ENCODE peak calls at places on chromosome 9, in five cellular contexts. One of them, this sample, is unnamed.

GRCh38 chr9:112091805-112092204 is 83.3 kb downstream of the SUSD1 start:
- DNase-seq in spleen: no peak
- DNase-seq in A549: peak
- DNase-seq in uterus: no peak
- DNase-seq in heart left ventricle: no peak
- DNase-seq in this sample: peak

GRCh38 chr9:123069010-123069481 is 35.6 kb downstream of the GPR21 start:
- DNase-seq in spleen: no peak
- DNase-seq in heart left ventricle: no peak
- DNase-seq in uterus: no peak
- DNase-seq in A549: no peak
- DNase-seq in this sample: no peak

GRCh38 chr9:111610149-111610548 is 10.7 kb upstream of the PTGR1 start:
- DNase-seq in heart left ventricle: no peak
- DNase-seq in uterus: no peak
- DNase-seq in spleen: no peak
- DNase-seq in A549: no peak
- DNase-seq in this sample: no peak

GRCh38 chr9:95584176-95584575 is 67.4 kb upstream of the PTCH1 start:
- DNase-seq in A549: no peak
- DNase-seq in heart left ventricle: no peak
- DNase-seq in uterus: no peak
- DNase-seq in spleen: no peak
- DNase-seq in this sample: no peak

GRCh38 chr9:35826071-35826701 is 2.3 kb downstream of the FAM221B start:
- DNase-seq in uterus: no peak
- DNase-seq in heart left ventricle: no peak
- DNase-seq in A549: peak
- DNase-seq in spleen: no peak
- DNase-seq in this sample: peak

GRCh38 chr9:84945878-84946538 is 276.5 kb downstream of the NTRK2 start:
- DNase-seq in uterus: no peak
- DNase-seq in A549: no peak
- DNase-seq in spleen: no peak
- DNase-seq in heart left ventricle: no peak
- DNase-seq in this sample: no peak

GRCh38 chr9:90085633-90086032 is 480.8 kb downstream of the GADD45G start:
- DNase-seq in uterus: no peak
- DNase-seq in heart left ventricle: no peak
- DNase-seq in A549: no peak
- DNase-seq in spleen: no peak
- DNase-seq in this sample: no peak

GRCh38 chr9:15231788-15232635 is 75.0 kb downstream of the TTC39B start:
- DNase-seq in spleen: no peak
- DNase-seq in heart left ventricle: no peak
- DNase-seq in A549: peak
- DNase-seq in uterus: no peak
- DNase-seq in this sample: peak

GRCh38 chr9:120950421-120951388 is 24.1 kb upstream of the TRAF1 start:
- DNase-seq in uterus: no peak
- DNase-seq in spleen: no peak
- DNase-seq in A549: no peak
- DNase-seq in heart left ventricle: no peak
- DNase-seq in this sample: no peak

GRCh38 chr9:137669261-137669672 is 50.5 kb downstream of the EHMT1 start:
- DNase-seq in heart left ventricle: no peak
- DNase-seq in A549: peak
- DNase-seq in uterus: peak
- DNase-seq in spleen: peak
- DNase-seq in this sample: no peak

GRCh38 chr9:89668216-89668867 is 63.5 kb downstream of the GADD45G start:
- DNase-seq in spleen: no peak
- DNase-seq in uterus: no peak
- DNase-seq in heart left ventricle: no peak
- DNase-seq in A549: no peak
- DNase-seq in this sample: peak

GRCh38 chr9:107487521-107488399 is 1.8 kb downstream of the KLF4 start:
- DNase-seq in A549: peak
- DNase-seq in uterus: peak
- DNase-seq in spleen: peak
- DNase-seq in heart left ventricle: peak
- DNase-seq in this sample: peak

GRCh38 chr9:78903581-78903980 is 606.7 kb downstream of the PSAT1 start:
- DNase-seq in spleen: no peak
- DNase-seq in A549: no peak
- DNase-seq in heart left ventricle: no peak
- DNase-seq in uterus: no peak
- DNase-seq in this sample: no peak

GRCh38 chr9:14277202-14277601 is 36.7 kb downstream of the NFIB start:
- DNase-seq in heart left ventricle: no peak
- DNase-seq in uterus: no peak
- DNase-seq in A549: peak
- DNase-seq in spleen: no peak
- DNase-seq in this sample: peak

GRCh38 chr9:38157711-38158110 is 88.7 kb upstream of the SHB start:
- DNase-seq in uterus: no peak
- DNase-seq in A549: no peak
- DNase-seq in heart left ventricle: no peak
- DNase-seq in spleen: no peak
- DNase-seq in this sample: no peak

GRCh38 chr9:77649109-77649812 is 1.1 kb upstream of the GNA14 start:
- DNase-seq in heart left ventricle: no peak
- DNase-seq in uterus: no peak
- DNase-seq in spleen: no peak
- DNase-seq in A549: peak
- DNase-seq in this sample: no peak

GRCh38 chr9:37329576-37329975 is 92.9 kb upstream of the GRHPR start:
- DNase-seq in A549: peak
- DNase-seq in uterus: no peak
- DNase-seq in heart left ventricle: no peak
- DNase-seq in spleen: no peak
- DNase-seq in this sample: no peak

GRCh38 chr9:20714442-20715415 is 30.7 kb downstream of the FOCAD start:
- DNase-seq in uterus: no peak
- DNase-seq in heart left ventricle: no peak
- DNase-seq in A549: no peak
- DNase-seq in spleen: no peak
- DNase-seq in this sample: no peak

GRCh38 chr9:79127661-79128060 is 444.1 kb upstream of the TLE4 start:
- DNase-seq in spleen: no peak
- DNase-seq in heart left ventricle: no peak
- DNase-seq in uterus: no peak
- DNase-seq in A549: no peak
- DNase-seq in this sample: no peak

GRCh38 chr9:38417003-38417965 is 7.0 kb downstream of the IGFBPL1 start:
- DNase-seq in heart left ventricle: no peak
- DNase-seq in A549: peak
- DNase-seq in spleen: no peak
- DNase-seq in uterus: no peak
- DNase-seq in this sample: no peak

GRCh38 chr9:12781334-12781733 is 6.5 kb downstream of the LURAP1L start:
- DNase-seq in spleen: no peak
- DNase-seq in heart left ventricle: no peak
- DNase-seq in uterus: no peak
- DNase-seq in A549: no peak
- DNase-seq in this sample: no peak

GRCh38 chr9:111715471-111715870 is 54.1 kb downstream of the GNG10 start:
- DNase-seq in spleen: no peak
- DNase-seq in uterus: no peak
- DNase-seq in heart left ventricle: no peak
- DNase-seq in A549: no peak
- DNase-seq in this sample: no peak

GRCh38 chr9:124869986-124870560 is 8.1 kb downstream of the ARPC5L start:
- DNase-seq in A549: no peak
- DNase-seq in uterus: peak
- DNase-seq in heart left ventricle: peak
- DNase-seq in spleen: peak
- DNase-seq in this sample: peak

GRCh38 chr9:30774326-30774725 is 1610.1 kb upstream of the ACO1 start:
- DNase-seq in heart left ventricle: peak
- DNase-seq in A549: peak
- DNase-seq in spleen: peak
- DNase-seq in uterus: no peak
- DNase-seq in this sample: no peak

GRCh38 chr9:134525070-134525815 is 116.4 kb upstream of the COL5A1 start:
- DNase-seq in heart left ventricle: peak
- DNase-seq in A549: no peak
- DNase-seq in spleen: no peak
- DNase-seq in uterus: no peak
- DNase-seq in this sample: no peak

GRCh38 chr9:104868687-104869404 is 59.1 kb downstream of the ABCA1 start:
- DNase-seq in spleen: peak
- DNase-seq in heart left ventricle: peak
- DNase-seq in A549: peak
- DNase-seq in uterus: peak
- DNase-seq in this sample: peak

GRCh38 chr9:37239224-37239859 is 119.0 kb downstream of the ZCCHC7 start:
- DNase-seq in heart left ventricle: no peak
- DNase-seq in uterus: no peak
- DNase-seq in A549: no peak
- DNase-seq in spleen: no peak
- DNase-seq in this sample: no peak

GRCh38 chr9:99916650-99917049 is 10.2 kb downstream of the STX17 start:
- DNase-seq in heart left ventricle: no peak
- DNase-seq in uterus: no peak
- DNase-seq in spleen: no peak
- DNase-seq in A549: no peak
- DNase-seq in this sample: no peak

GRCh38 chr9:80560976-80561375 is 989.2 kb downstream of the TLE4 start:
- DNase-seq in heart left ventricle: no peak
- DNase-seq in A549: no peak
- DNase-seq in spleen: no peak
- DNase-seq in uterus: no peak
- DNase-seq in this sample: no peak

GRCh38 chr9:91958179-91958578 is 8.2 kb upstream of the ROR2 start:
- DNase-seq in A549: no peak
- DNase-seq in uterus: no peak
- DNase-seq in heart left ventricle: no peak
- DNase-seq in spleen: no peak
- DNase-seq in this sample: no peak

DNA sequence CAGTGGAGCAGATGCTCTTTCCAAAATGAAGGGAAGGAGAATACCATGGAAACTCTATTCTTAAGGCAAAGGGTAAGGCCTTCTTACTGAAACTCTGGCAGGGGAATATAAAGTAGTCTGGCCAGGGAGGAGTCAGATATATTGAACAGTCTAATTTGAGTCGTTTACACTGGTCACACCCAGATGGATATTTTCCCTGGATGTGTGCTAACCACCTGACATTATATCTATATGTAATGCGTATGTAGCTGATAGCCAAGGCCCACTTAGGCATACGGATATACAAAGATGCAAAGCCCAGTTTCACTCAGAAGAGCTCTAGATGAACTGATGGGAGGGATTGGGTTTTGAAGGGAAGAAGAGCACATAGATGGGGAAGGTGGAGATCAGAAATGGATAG is 7.0 kb downstream of the TDRD7 start:
- DNase-seq in heart left ventricle: no peak
- DNase-seq in A549: no peak
- DNase-seq in spleen: no peak
- DNase-seq in uterus: no peak
- DNase-seq in this sample: no peak
- H3K27ac ChIP-seq in heart left ventricle: no peak
- H3K27ac ChIP-seq in A549: no peak
- H3K27ac ChIP-seq in spleen: no peak
- H3K27ac ChIP-seq in uterus: no peak
- H3K27ac ChIP-seq in this sample: no peak

DNA sequence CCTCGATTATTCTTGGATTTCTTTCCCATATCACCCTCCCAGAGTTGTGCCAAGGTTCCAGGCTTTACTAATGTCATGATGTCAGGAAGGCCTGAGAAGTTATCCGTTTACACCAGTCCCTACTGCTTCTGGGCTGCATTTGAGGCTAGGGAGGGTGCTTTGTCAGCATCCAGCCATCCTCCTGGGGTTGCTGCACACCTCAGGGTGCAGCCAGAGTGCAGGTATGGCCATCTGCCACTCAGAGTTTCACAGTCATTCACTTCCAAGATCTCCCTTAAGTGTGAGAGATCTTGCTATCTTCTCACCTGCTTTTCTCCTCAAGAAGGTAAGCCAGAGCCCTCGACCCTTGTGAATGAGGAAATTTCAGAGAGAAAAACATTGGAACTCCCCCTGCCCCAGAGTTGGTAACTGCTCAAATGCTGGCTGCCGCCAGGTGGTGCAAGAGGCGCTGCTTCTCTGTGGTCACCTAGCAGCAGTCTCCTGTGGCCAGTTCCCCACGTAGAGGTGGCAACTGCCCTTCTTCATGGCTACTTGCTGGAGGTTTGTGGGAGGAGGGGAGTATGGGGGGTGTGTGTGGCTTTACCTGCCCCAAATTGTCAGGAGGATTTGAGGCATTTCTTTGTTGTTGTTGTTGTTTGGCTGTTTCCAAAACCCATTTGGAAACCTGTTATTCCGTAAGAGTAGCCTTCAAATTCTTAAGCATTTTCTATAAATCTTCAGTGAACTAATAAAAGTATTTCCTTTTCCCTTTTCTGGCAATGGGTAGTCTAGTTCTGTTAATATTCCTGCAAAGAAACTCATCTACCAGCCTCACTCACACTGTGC is 259.6 kb upstream of the DMRT1 start:
- DNase-seq in uterus: no peak
- DNase-seq in A549: peak
- DNase-seq in heart left ventricle: no peak
- DNase-seq in spleen: no peak
- DNase-seq in this sample: peak
- TF ChIP-seq CTCF in uterus: no peak
- TF ChIP-seq CTCF in A549: peak
- TF ChIP-seq CTCF in heart left ventricle: no peak
- TF ChIP-seq CTCF in spleen: no peak
- TF ChIP-seq CTCF in this sample: peak

GRCh38 chr9:133149130-133150015 is 14.3 kb downstream of the GBGT1 start:
- DNase-seq in uterus: peak
- DNase-seq in spleen: peak
- DNase-seq in heart left ventricle: peak
- DNase-seq in A549: peak
- DNase-seq in this sample: peak
- TF ChIP-seq POLR2A in uterus: peak
- TF ChIP-seq POLR2A in spleen: no peak
- TF ChIP-seq POLR2A in heart left ventricle: peak
- TF ChIP-seq POLR2A in A549: peak
- TF ChIP-seq POLR2A in this sample: peak

DNA sequence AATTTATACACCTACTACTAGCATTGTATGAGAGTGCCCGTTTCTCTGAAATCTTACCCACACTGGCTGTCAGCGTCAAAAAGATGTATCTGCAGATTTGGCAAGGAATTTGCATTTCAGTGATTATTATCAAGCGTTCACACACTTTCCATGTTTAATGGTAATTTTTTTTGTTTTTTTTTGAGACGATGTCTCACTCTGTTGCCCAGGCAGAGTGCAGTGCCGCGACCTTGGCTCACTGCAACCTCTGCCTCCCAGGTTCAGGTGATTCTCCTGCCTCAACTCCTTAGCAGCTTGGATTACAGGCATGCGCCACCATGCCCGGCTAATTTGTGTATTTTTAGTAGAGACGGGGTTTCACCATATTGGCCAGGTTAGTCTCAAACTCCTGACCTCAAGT is 14.3 kb downstream of the ABL1 start:
- DNase-seq in uterus: no peak
- DNase-seq in spleen: no peak
- DNase-seq in A549: no peak
- DNase-seq in heart left ventricle: no peak
- DNase-seq in this sample: no peak
- H3K27ac ChIP-seq in uterus: peak
- H3K27ac ChIP-seq in spleen: no peak
- H3K27ac ChIP-seq in A549: peak
- H3K27ac ChIP-seq in heart left ventricle: peak
- H3K27ac ChIP-seq in this sample: no peak

GRCh38 chr9:93250185-93250584 is 66.2 kb downstream of the WNK2 start:
- DNase-seq in A549: no peak
- DNase-seq in heart left ventricle: peak
- DNase-seq in spleen: peak
- DNase-seq in uterus: no peak
- DNase-seq in this sample: no peak
- TF ChIP-seq CTCF in A549: no peak
- TF ChIP-seq CTCF in heart left ventricle: no peak
- TF ChIP-seq CTCF in spleen: no peak
- TF ChIP-seq CTCF in uterus: no peak
- TF ChIP-seq CTCF in this sample: no peak